ENCODE peak calls at places on chromosomes 6 and 20, in eight cellular contexts. One of them, this sample, is unnamed. For H3K4me1, the result is how much of the 10 kb centered on the place peaks cover.

GRCh38 chr6:124064317-124065113 is 260.9 kb downstream of the NKAIN2 start:
- DNase-seq in psoas muscle: no peak
- DNase-seq in kidney: no peak
- DNase-seq in ovary: no peak
- DNase-seq in Caco-2: no peak
- DNase-seq in hepatocyte: no peak
- DNase-seq in adrenal gland: no peak
- DNase-seq in left lung: no peak
- DNase-seq in this sample: no peak

GRCh38 chr6:87237804-87238203 is 82.4 kb downstream of the ZNF292 start:
- DNase-seq in kidney: no peak
- DNase-seq in Caco-2: no peak
- DNase-seq in psoas muscle: no peak
- DNase-seq in adrenal gland: no peak
- DNase-seq in ovary: no peak
- DNase-seq in left lung: no peak
- DNase-seq in hepatocyte: no peak
- DNase-seq in this sample: no peak

GRCh38 chr6:168084465-168085160 is 5.6 kb upstream of the FRMD1 start:
- DNase-seq in left lung: no peak
- DNase-seq in Caco-2: no peak
- DNase-seq in hepatocyte: no peak
- DNase-seq in kidney: peak
- DNase-seq in ovary: no peak
- DNase-seq in adrenal gland: no peak
- DNase-seq in psoas muscle: no peak
- DNase-seq in this sample: no peak

GRCh38 chr6:42774201-42774600 is 7.7 kb upstream of the BICRAL start:
- DNase-seq in ovary: no peak
- DNase-seq in adrenal gland: no peak
- DNase-seq in kidney: no peak
- DNase-seq in hepatocyte: no peak
- DNase-seq in left lung: no peak
- DNase-seq in psoas muscle: no peak
- DNase-seq in Caco-2: no peak
- DNase-seq in this sample: no peak

GRCh38 chr6:77463881-77464867 is 883 bp upstream of the HTR1B start:
- DNase-seq in psoas muscle: no peak
- DNase-seq in kidney: peak
- DNase-seq in adrenal gland: no peak
- DNase-seq in ovary: no peak
- DNase-seq in hepatocyte: peak
- DNase-seq in Caco-2: no peak
- DNase-seq in left lung: no peak
- DNase-seq in this sample: no peak

GRCh38 chr6:151452750-151453427 is 963 bp upstream of the RMND1 start:
- DNase-seq in kidney: no peak
- DNase-seq in ovary: peak
- DNase-seq in adrenal gland: peak
- DNase-seq in psoas muscle: peak
- DNase-seq in Caco-2: no peak
- DNase-seq in left lung: peak
- DNase-seq in hepatocyte: peak
- DNase-seq in this sample: peak

GRCh38 chr20:7654231-7654630 is 286.0 kb downstream of the HAO1 start:
- DNase-seq in Caco-2: no peak
- DNase-seq in ovary: no peak
- DNase-seq in left lung: no peak
- DNase-seq in kidney: no peak
- DNase-seq in psoas muscle: no peak
- DNase-seq in adrenal gland: no peak
- DNase-seq in hepatocyte: no peak
- DNase-seq in this sample: no peak

GRCh38 chr6:72712921-72713320 is 91.1 kb downstream of the KCNQ5 start:
- DNase-seq in Caco-2: no peak
- DNase-seq in ovary: no peak
- DNase-seq in adrenal gland: no peak
- DNase-seq in left lung: no peak
- DNase-seq in hepatocyte: no peak
- DNase-seq in kidney: no peak
- DNase-seq in psoas muscle: no peak
- DNase-seq in this sample: no peak

GRCh38 chr6:14751645-14752173 is 494.2 kb upstream of the JARID2 start:
- DNase-seq in adrenal gland: no peak
- DNase-seq in hepatocyte: no peak
- DNase-seq in kidney: no peak
- DNase-seq in Caco-2: no peak
- DNase-seq in left lung: no peak
- DNase-seq in psoas muscle: no peak
- DNase-seq in ovary: no peak
- DNase-seq in this sample: no peak

GRCh38 chr6:151647871-151648639 is 154.2 kb downstream of the CCDC170 start:
- DNase-seq in left lung: no peak
- DNase-seq in psoas muscle: no peak
- DNase-seq in ovary: no peak
- DNase-seq in kidney: no peak
- DNase-seq in hepatocyte: peak
- DNase-seq in adrenal gland: no peak
- DNase-seq in Caco-2: peak
- DNase-seq in this sample: no peak

GRCh38 chr20:5168582-5169396 is 42.0 kb downstream of the CDS2 start:
- DNase-seq in left lung: no peak
- DNase-seq in ovary: peak
- DNase-seq in Caco-2: no peak
- DNase-seq in kidney: peak
- DNase-seq in psoas muscle: no peak
- DNase-seq in adrenal gland: peak
- DNase-seq in hepatocyte: peak
- DNase-seq in this sample: no peak

GRCh38 chr6:32191696-32192607 is 491 bp downstream of the GPSM3 start:
- DNase-seq in adrenal gland: no peak
- DNase-seq in kidney: peak
- DNase-seq in ovary: peak
- DNase-seq in left lung: no peak
- DNase-seq in Caco-2: no peak
- DNase-seq in psoas muscle: no peak
- DNase-seq in hepatocyte: no peak
- DNase-seq in this sample: no peak

GRCh38 chr6:19301980-19302379 is 535.2 kb upstream of the ID4 start:
- DNase-seq in ovary: no peak
- DNase-seq in adrenal gland: no peak
- DNase-seq in hepatocyte: no peak
- DNase-seq in left lung: no peak
- DNase-seq in psoas muscle: no peak
- DNase-seq in Caco-2: no peak
- DNase-seq in kidney: no peak
- DNase-seq in this sample: no peak

GRCh38 chr6:14763139-14763538 is 482.7 kb upstream of the JARID2 start:
- DNase-seq in left lung: no peak
- DNase-seq in psoas muscle: no peak
- DNase-seq in adrenal gland: no peak
- DNase-seq in Caco-2: no peak
- DNase-seq in hepatocyte: peak
- DNase-seq in kidney: no peak
- DNase-seq in ovary: no peak
- DNase-seq in this sample: no peak

GRCh38 chr20:44504402-44505309 is 17.2 kb downstream of the SERINC3 start:
- DNase-seq in kidney: no peak
- DNase-seq in left lung: no peak
- DNase-seq in adrenal gland: no peak
- DNase-seq in hepatocyte: peak
- DNase-seq in psoas muscle: no peak
- DNase-seq in ovary: no peak
- DNase-seq in Caco-2: peak
- DNase-seq in this sample: no peak

GRCh38 chr6:104705095-104705707 is 154.5 kb downstream of the HACE1 start:
- DNase-seq in ovary: no peak
- DNase-seq in hepatocyte: no peak
- DNase-seq in psoas muscle: no peak
- DNase-seq in Caco-2: no peak
- DNase-seq in adrenal gland: no peak
- DNase-seq in kidney: no peak
- DNase-seq in left lung: no peak
- DNase-seq in this sample: no peak

GRCh38 chr6:166582258-166582657 is 4.2 kb downstream of the RAMACL start:
- DNase-seq in adrenal gland: no peak
- DNase-seq in psoas muscle: no peak
- DNase-seq in ovary: no peak
- DNase-seq in left lung: no peak
- DNase-seq in hepatocyte: no peak
- DNase-seq in Caco-2: no peak
- DNase-seq in kidney: no peak
- DNase-seq in this sample: no peak

GRCh38 chr6:57021086-57021720 is 25.3 kb upstream of the KIAA1586 start:
- DNase-seq in ovary: no peak
- DNase-seq in Caco-2: peak
- DNase-seq in hepatocyte: peak
- DNase-seq in adrenal gland: no peak
- DNase-seq in left lung: no peak
- DNase-seq in kidney: no peak
- DNase-seq in psoas muscle: no peak
- DNase-seq in this sample: no peak

DNA sequence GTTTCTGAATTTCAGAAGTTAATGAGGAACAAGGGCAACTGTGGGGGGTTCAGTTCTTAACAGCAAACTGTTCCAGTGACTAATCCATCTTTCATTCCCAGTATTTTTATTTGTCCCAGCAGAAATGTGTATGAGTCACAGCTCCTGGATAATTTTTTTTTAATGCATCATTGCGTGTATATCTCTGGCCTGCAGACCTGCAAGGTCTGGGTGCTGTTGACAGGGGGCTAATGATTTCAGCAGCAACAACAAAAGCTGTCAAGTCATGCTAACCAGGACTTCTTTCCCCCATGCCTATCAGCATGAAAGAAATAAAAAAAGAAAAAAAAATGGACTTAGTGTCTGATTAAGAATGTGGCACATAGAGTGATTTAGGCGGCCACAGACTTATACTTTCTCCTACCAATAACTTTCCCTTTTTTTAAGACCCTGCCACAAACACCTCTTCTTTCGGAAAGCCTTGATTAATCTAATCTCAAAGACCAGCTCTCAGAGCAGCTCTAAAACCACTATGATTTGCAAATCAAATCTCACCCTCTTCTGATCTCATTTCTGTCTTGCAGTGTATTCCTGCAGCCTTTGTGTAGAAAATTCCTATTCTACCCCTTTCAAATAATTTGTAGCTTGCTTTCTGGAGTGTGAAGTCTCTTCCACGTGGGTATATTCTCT is 14.2 kb upstream of the PREX1 start:
- DNase-seq in left lung: no peak
- DNase-seq in ovary: no peak
- DNase-seq in Caco-2: no peak
- DNase-seq in adrenal gland: no peak
- DNase-seq in hepatocyte: no peak
- DNase-seq in psoas muscle: no peak
- DNase-seq in kidney: no peak
- DNase-seq in this sample: no peak
- H3K4me1 ChIP-seq in left lung: under half
- H3K4me1 ChIP-seq in ovary: under half
- H3K4me1 ChIP-seq in Caco-2: under half
- H3K4me1 ChIP-seq in adrenal gland: under half
- H3K4me1 ChIP-seq in hepatocyte: under half
- H3K4me1 ChIP-seq in psoas muscle: under half
- H3K4me1 ChIP-seq in kidney: under half
- H3K4me1 ChIP-seq in this sample: under half

GRCh38 chr6:2861071-2861821 is 19.6 kb upstream of the SERPINB1 start:
- DNase-seq in psoas muscle: no peak
- DNase-seq in ovary: no peak
- DNase-seq in kidney: no peak
- DNase-seq in adrenal gland: no peak
- DNase-seq in Caco-2: no peak
- DNase-seq in hepatocyte: no peak
- DNase-seq in left lung: no peak
- DNase-seq in this sample: no peak
- H3K4me1 ChIP-seq in psoas muscle: under half
- H3K4me1 ChIP-seq in ovary: under half
- H3K4me1 ChIP-seq in kidney: under half
- H3K4me1 ChIP-seq in adrenal gland: under half
- H3K4me1 ChIP-seq in Caco-2: under half
- H3K4me1 ChIP-seq in hepatocyte: under half
- H3K4me1 ChIP-seq in left lung: under half
- H3K4me1 ChIP-seq in this sample: under half

DNA sequence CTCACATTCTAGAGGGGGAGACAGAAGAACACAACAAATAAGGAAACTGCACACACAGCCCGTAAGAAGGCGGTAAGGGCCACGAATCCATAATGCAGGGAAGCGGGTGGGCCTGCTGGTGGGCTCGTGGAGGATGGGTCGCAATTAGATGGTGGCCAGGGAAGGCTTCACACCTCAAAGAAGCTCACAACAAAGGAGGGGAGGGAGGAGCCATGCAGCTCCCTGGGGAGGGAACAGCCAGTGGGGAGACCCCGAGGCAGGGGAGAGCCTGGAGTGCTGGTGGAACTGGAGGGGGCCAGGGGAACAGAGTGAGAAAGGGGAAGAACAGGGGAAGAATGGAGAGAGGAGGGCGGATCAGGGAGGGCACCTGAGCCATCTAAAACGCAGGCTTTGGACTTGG is 13.4 kb downstream of the SRC start:
- DNase-seq in hepatocyte: no peak
- DNase-seq in psoas muscle: no peak
- DNase-seq in Caco-2: no peak
- DNase-seq in left lung: no peak
- DNase-seq in adrenal gland: no peak
- DNase-seq in kidney: no peak
- DNase-seq in ovary: no peak
- DNase-seq in this sample: no peak
- H3K4me1 ChIP-seq in hepatocyte: under half
- H3K4me1 ChIP-seq in psoas muscle: under half
- H3K4me1 ChIP-seq in Caco-2: under half
- H3K4me1 ChIP-seq in left lung: under half
- H3K4me1 ChIP-seq in adrenal gland: half or more
- H3K4me1 ChIP-seq in kidney: under half
- H3K4me1 ChIP-seq in ovary: under half
- H3K4me1 ChIP-seq in this sample: under half

GRCh38 chr20:24991897-24992419 is 593 bp downstream of the APMAP start:
- DNase-seq in kidney: peak
- DNase-seq in psoas muscle: no peak
- DNase-seq in Caco-2: peak
- DNase-seq in adrenal gland: peak
- DNase-seq in left lung: peak
- DNase-seq in hepatocyte: peak
- DNase-seq in ovary: no peak
- DNase-seq in this sample: peak

GRCh38 chr20:24987873-24988835 is 4.4 kb downstream of the APMAP start:
- DNase-seq in adrenal gland: peak
- DNase-seq in psoas muscle: no peak
- DNase-seq in hepatocyte: no peak
- DNase-seq in Caco-2: no peak
- DNase-seq in left lung: no peak
- DNase-seq in kidney: peak
- DNase-seq in ovary: no peak
- DNase-seq in this sample: no peak

GRCh38 chr20:24992420-24993205 is at the start of gene APMAP:
- DNase-seq in adrenal gland: peak
- DNase-seq in ovary: peak
- DNase-seq in kidney: peak
- DNase-seq in psoas muscle: peak
- DNase-seq in left lung: peak
- DNase-seq in hepatocyte: peak
- DNase-seq in Caco-2: peak
- DNase-seq in this sample: peak

GRCh38 chr20:24989162-24989561 is 3.4 kb downstream of the APMAP start:
- DNase-seq in adrenal gland: peak
- DNase-seq in Caco-2: no peak
- DNase-seq in psoas muscle: peak
- DNase-seq in kidney: no peak
- DNase-seq in left lung: no peak
- DNase-seq in hepatocyte: no peak
- DNase-seq in ovary: no peak
- DNase-seq in this sample: no peak

GRCh38 chr20:24990810-24991252 is 1.7 kb downstream of the APMAP start:
- DNase-seq in Caco-2: no peak
- DNase-seq in adrenal gland: peak
- DNase-seq in psoas muscle: no peak
- DNase-seq in left lung: no peak
- DNase-seq in kidney: peak
- DNase-seq in ovary: no peak
- DNase-seq in hepatocyte: no peak
- DNase-seq in this sample: no peak
- H3K4me1 ChIP-seq in Caco-2: under half
- H3K4me1 ChIP-seq in adrenal gland: under half
- H3K4me1 ChIP-seq in psoas muscle: under half
- H3K4me1 ChIP-seq in left lung: under half
- H3K4me1 ChIP-seq in kidney: under half
- H3K4me1 ChIP-seq in ovary: under half
- H3K4me1 ChIP-seq in hepatocyte: under half
- H3K4me1 ChIP-seq in this sample: under half